ENCODE peak calls at places on chromosomes 5 and 9, in ten cellular contexts. I is A549, V is heart right ventricle, Z is colonic mucosa, W is IMR-90, R is brain microvascular endothelial cell, B is ovary, X is psoas muscle, H is tibial artery, E is thoracic aorta. K is an unnamed sample.

GRCh38 chr5:130715541-130715940 is 449.5 kb downstream of the HINT1 start:
- DNase-seq in Z (no peak), B (no peak), V (no peak), I (no peak), H (no peak), W (no peak), R (peak; percentile 81), E (no peak), X (no peak), K (no peak)

GRCh38 chr5:36209664-36210063 is 32.1 kb downstream of the NADK2 start:
- DNase-seq in H (no peak), Z (no peak), W (peak; percentile 50), I (no peak), X (no peak), R (peak; percentile 30), V (no peak), B (no peak), E (no peak), K (no peak)

GRCh38 chr9:37437010-37437409 is 14.5 kb downstream of the GRHPR start:
- DNase-seq in Z (no peak), B (no peak), R (no peak), V (no peak), I (no peak), X (no peak), H (no peak), W (no peak), E (no peak), K (no peak)

GRCh38 chr5:138770977-138771376 is 17.8 kb downstream of the CTNNA1 start:
- DNase-seq in H (no peak), W (no peak), R (no peak), B (no peak), V (no peak), X (no peak), I (no peak), Z (no peak), E (no peak), K (no peak)

GRCh38 chr9:7129391-7129790 is 371.6 kb downstream of the KDM4C start:
- DNase-seq in Z (no peak), E (no peak), X (no peak), R (no peak), H (no peak), W (no peak), B (no peak), V (no peak), I (no peak), K (no peak)

GRCh38 chr5:1380011-1380817 is 35.3 kb upstream of the CLPTM1L start:
- DNase-seq in E (no peak), R (no peak), B (no peak), W (peak; percentile 4), V (no peak), H (no peak), Z (peak; percentile 35), X (peak; percentile 66), I (no peak), K (peak; percentile 80)

GRCh38 chr5:170606939-170607338 is 103.1 kb downstream of the KCNIP1 start:
- DNase-seq in Z (no peak), R (no peak), W (no peak), V (no peak), E (no peak), H (no peak), I (no peak), B (no peak), X (no peak), K (no peak)

GRCh38 chr9:4258321-4259093 is 41.4 kb downstream of the GLIS3 start:
- DNase-seq in I (no peak), H (no peak), Z (no peak), R (peak; percentile 20), W (peak; percentile 87), X (no peak), V (no peak), B (no peak), E (no peak), K (no peak)

DNA sequence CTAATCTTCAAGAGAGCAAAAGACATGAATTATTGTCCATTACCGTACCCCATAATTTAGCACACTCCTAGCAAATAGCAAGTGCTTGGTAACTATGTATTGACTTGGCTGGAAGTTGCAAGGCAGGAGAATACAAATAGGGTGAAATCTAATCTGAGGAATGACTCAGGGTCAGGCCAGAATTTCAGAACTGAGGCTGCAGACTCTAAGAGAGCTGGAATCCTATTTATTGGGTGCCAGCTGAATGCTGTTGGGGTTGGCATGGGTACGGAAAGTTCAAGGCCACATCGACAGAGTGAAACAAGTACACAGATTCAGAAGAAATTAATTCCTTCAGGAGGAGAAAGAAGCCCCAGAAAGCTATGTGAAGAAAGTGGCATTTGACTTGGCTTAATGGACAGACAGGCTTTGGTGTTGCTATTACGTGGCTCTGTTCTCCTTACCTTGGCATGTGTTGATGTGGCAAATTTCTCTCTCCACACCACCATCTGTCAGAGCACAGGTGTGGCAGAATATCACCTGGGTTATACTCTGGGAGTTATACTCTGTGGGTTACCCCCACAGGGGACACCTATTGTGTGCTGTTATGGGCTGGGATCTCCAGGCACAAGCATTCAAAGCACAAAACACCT is 20.9 kb upstream of the ASTN2 start:
- DNase-seq in V (no peak), X (no peak), I (no peak), Z (no peak), R (no peak), E (no peak), W (no peak), B (no peak), H (no peak), K (no peak)
- TF ChIP-seq CTCF in V (no peak), X (no peak), I (no peak), Z (no peak), R (no peak), E (no peak), W (no peak), B (no peak), H (no peak), K (no peak)

DNA sequence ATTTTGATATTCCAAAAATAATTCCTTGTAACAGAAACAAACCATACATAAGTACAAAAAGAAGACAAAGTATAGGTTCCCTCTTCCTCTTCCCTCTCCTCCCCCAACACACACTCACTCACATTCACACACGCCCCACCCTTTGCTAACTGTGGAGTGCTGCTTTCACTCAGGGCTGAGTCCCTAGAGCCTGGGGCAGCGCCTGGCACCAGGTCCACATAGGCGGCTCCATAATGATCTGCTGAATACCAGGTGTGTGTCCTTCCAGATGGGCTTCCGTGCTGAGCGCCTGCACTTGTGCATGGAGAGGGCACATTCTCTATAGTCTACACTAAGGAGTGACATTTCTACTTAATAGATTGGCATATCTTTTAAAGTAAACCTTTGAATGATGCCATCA is 3.7 kb downstream of the SEMA4D start:
- DNase-seq in H (no peak), R (no peak), E (no peak), I (no peak), W (no peak), X (no peak), Z (no peak), V (no peak), B (no peak), K (no peak)
- H3K27ac ChIP-seq in H (no peak overlapping the region), R (no peak overlapping the region), E (no peak overlapping the region), I (no peak overlapping the region), W (no peak overlapping the region), X (peak overlapping the region; percentile 21), Z (no peak overlapping the region), V (no peak overlapping the region), B (no peak overlapping the region), K (no peak overlapping the region)

GRCh38 chr9:137305060-137305787 is 3.2 kb upstream of the NRARP start:
- DNase-seq in B (peak; percentile 56), R (peak; percentile 54), W (no peak), I (no peak), H (peak; percentile 75), X (peak; percentile 74), Z (peak; percentile 88), E (no peak), V (peak; percentile 78), K (peak; percentile 92)

GRCh38 chr9:137303893-137304382 is 1.9 kb upstream of the NRARP start:
- DNase-seq in W (no peak), B (peak; percentile 40), I (no peak), R (no peak), X (peak; percentile 48), V (no peak), E (no peak), H (no peak), Z (peak; percentile 45), K (no peak)

GRCh38 chr9:137303031-137303892 is 1.2 kb upstream of the NRARP start:
- DNase-seq in B (peak; percentile 40), W (no peak), Z (peak; percentile 75), E (no peak), R (no peak), X (peak; percentile 49), I (no peak), H (peak; percentile 64), V (no peak), K (no peak)

GRCh38 chr9:137305788-137306545 is 3.9 kb upstream of the NRARP start:
- DNase-seq in V (peak; percentile 54), H (no peak), I (no peak), E (no peak), B (peak; percentile 52), Z (no peak), W (no peak), R (no peak), X (peak; percentile 57), K (peak; percentile 11)

DNA sequence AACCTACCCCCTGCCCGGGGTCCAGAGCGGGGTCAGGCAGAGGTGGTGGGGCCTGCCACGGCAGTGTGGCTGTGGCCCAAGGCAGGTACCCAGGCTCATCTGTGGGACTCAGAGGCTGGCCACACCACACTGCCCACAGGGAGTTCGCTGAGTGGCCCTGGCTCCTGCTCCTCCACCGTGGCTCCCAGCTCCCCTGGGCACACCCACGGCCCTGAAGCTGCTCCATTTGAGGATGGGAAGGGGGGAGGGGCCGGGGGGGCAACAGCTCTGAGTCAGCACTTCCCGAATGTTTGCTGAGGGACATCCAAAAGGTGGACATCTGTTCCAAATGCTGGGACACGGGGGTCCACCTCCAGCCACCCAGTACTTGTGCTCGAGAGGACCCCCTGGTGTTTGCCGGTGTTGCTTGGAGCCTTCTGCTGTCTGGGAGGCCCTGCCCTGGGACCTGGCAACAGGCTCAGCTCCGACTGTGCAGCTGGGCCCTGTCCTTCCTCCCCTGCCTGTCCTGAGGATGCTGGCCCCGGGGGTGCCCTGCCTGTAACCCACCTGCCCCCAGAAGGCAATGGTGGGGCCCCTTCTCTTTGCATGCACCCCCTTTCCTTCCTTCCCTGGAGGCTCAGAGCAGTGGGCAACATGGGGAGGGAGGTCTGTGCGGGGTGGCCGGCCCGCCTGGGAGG is 2.5 kb upstream of the NRARP start:
- DNase-seq in V (no peak), Z (peak; percentile 53), B (peak; percentile 37), E (no peak), R (no peak), W (no peak), I (no peak), X (peak; percentile 51), H (peak; percentile 62), K (peak; percentile 63)
- TF ChIP-seq CTCF in V (no peak), Z (no peak), B (no peak), E (no peak), R (peak; percentile 51), W (peak; percentile 15), I (no peak), X (no peak), H (no peak), K (peak; percentile 38)

GRCh38 chr5:56481998-56482698 is 249.0 kb upstream of the ANKRD55 start:
- DNase-seq in I (no peak), R (no peak), X (no peak), Z (no peak), W (no peak), H (no peak), E (no peak), V (no peak), B (no peak), K (no peak)

GRCh38 chr5:56480305-56481146 is 247.4 kb upstream of the ANKRD55 start:
- DNase-seq in R (peak; percentile 84), V (peak; percentile 83), E (no peak), I (no peak), W (peak; percentile 84), B (peak; percentile 81), X (peak; percentile 76), H (peak; percentile 81), Z (peak; percentile 40), K (no peak)

GRCh38 chr5:56479701-56480304 is 246.7 kb upstream of the ANKRD55 start:
- DNase-seq in E (no peak), V (no peak), W (no peak), Z (no peak), I (no peak), R (peak; percentile 35), B (peak; percentile 46), X (no peak), H (peak; percentile 69), K (no peak)

GRCh38 chr5:56479126-56479525 is 246.0 kb upstream of the ANKRD55 start:
- DNase-seq in R (no peak), H (no peak), Z (no peak), W (no peak), V (no peak), I (no peak), B (no peak), E (no peak), X (no peak), K (no peak)

DNA sequence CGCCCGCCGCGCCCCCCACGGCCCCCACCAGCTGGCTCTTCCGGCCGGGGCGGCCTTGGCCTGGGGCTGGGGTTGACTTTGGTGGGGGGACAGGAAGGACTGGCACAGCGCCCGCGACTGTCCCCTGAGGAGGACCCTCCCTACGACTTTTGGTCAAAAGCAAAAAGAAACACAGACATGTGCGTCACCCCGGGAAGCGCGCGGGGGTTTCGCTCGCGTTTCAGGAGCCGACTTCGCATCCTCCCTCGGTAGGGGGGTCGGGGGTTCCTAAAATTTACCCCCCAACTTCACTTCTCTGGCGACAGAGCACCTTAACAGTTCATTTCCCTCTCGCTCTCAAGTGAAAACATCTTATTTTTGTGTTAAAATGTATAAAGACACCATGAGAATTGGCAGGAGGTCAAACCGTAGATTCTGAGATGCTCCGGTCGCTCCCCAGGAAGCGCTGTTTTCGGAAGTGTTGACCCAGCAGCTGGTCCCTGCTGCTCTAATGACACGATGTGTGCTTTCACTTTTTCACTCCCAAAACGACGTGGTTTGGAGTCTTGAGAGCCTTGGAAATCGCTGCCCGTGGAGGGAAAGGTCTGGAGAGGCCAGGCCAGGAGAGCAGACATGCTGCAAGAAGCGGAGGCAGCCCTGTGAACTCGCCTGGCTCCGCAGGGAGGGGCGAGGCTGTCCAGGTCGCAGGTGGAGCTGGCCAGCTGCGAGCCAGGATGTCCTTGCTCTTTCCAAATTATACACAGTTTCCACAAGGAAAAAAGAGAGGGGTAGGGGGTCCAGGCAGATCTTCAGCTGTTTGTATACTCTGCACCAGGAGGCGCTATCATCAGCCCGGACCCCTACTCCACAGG is 248.2 kb upstream of the ANKRD55 start:
- DNase-seq in H (peak; percentile 69), I (peak; percentile 50), X (peak; percentile 74), R (peak; percentile 27), W (peak; percentile 54), Z (peak; percentile 36), B (peak; percentile 78), V (peak; percentile 80), E (no peak), K (no peak)
- H3K27ac ChIP-seq in H (peak overlapping the region; percentile 96), I (peak overlapping the region; percentile 78), X (peak overlapping the region; percentile 81), R (peak overlapping the region; percentile 83), W (peak overlapping the region; percentile 58), Z (peak overlapping the region; percentile 76), B (peak overlapping the region; percentile 96), V (peak overlapping the region; percentile 91), E (peak overlapping the region; percentile 95), K (no peak overlapping the region)

K was measured in WERI-Rb-1.